ENCODE peak calls at places on chromosomes 12 and 14, in eight cellular contexts. Q is psoas muscle; H is progenitor cell of endocrine pancreas; Z is RWPE1; W is fibroblast of mammary gland; G is activated CD8-positive, alpha-beta T cell treated with anti-CD3 and anti-CD28 coated beads for 36 hours; N is neural progenitor cell; T is cardiac muscle cell. S is an unnamed sample.
A peak's percentile ranks its signal among the peaks of the same experiment; 100 is the strongest.

GRCh38 chr14:50801706-50802105 is 29.3 kb downstream of the NIN start:
- DNase-seq in W (peak; percentile 59), T (no peak), Z (no peak), G (no peak), H (no peak), Q (no peak), N (no peak), S (no peak)

GRCh38 chr14:30332374-30332773 is 226.6 kb upstream of the G2E3 start:
- DNase-seq in G (no peak), W (no peak), T (no peak), N (no peak), Q (no peak), Z (no peak), H (no peak), S (no peak)

GRCh38 chr12:67766370-67766769 is 117.8 kb downstream of the DYRK2 start:
- DNase-seq in N (no peak), T (peak; percentile 24), Z (peak; percentile 36), W (peak; percentile 93), H (no peak), G (no peak), Q (no peak), S (no peak)

GRCh38 chr12:97921957-97922722 is 459.5 kb downstream of the RMST start:
- DNase-seq in H (no peak), Q (no peak), Z (no peak), T (peak; percentile 56), G (no peak), W (peak; percentile 99), N (no peak), S (no peak)

GRCh38 chr12:112537710-112538396 is 119.1 kb downstream of the PTPN11 start:
- DNase-seq in Q (no peak), W (no peak), H (no peak), T (peak; percentile 17), N (peak; percentile 29), Z (no peak), G (no peak), S (no peak)

GRCh38 chr12:40336573-40337199 is 111.9 kb downstream of the LRRK2 start:
- DNase-seq in W (peak; percentile 27), T (peak; percentile 21), Q (no peak), H (no peak), Z (peak; percentile 37), N (no peak), G (no peak), S (peak; percentile 32)

GRCh38 chr12:120301962-120302815 is at the start of gene SIRT4:
- DNase-seq in W (peak; percentile 94), Q (peak; percentile 87), Z (peak; percentile 93), T (peak; percentile 96), H (peak; percentile 76), G (peak; percentile 98), N (peak; percentile 94), S (peak; percentile 93)

GRCh38 chr14:104879983-104880565 is 15.0 kb downstream of the CEP170B start:
- DNase-seq in T (no peak), G (no peak), Q (no peak), N (no peak), H (no peak), Z (no peak), W (no peak), S (no peak)

GRCh38 chr12:12265571-12266388 is 1.1 kb downstream of the LRP6 start:
- DNase-seq in T (peak; percentile 57), H (no peak), Q (no peak), W (peak; percentile 40), Z (peak; percentile 7), N (no peak), G (peak; percentile 8), S (peak; percentile 34)

GRCh38 chr12:3170423-3171194 is 93.4 kb downstream of the TSPAN9 start:
- DNase-seq in N (no peak), H (no peak), T (peak; percentile 84), Q (no peak), W (peak; percentile 97), Z (peak; percentile 85), G (no peak), S (no peak)

GRCh38 chr12:101925352-101925751 is 48.0 kb downstream of the DRAM1 start:
- DNase-seq in W (peak; percentile 99), G (no peak), H (no peak), Q (peak; percentile 65), N (no peak), T (peak; percentile 99), Z (peak; percentile 34), S (no peak)

GRCh38 chr12:120468846-120469449 is 600 bp downstream of the SRSF9 start:
- DNase-seq in G (peak; percentile 64), H (no peak), Q (peak; percentile 39), T (no peak), Z (peak; percentile 8), W (no peak), N (no peak), S (peak; percentile 79)

GRCh38 chr14:99391671-99392070 is 89.0 kb downstream of the SETD3 start:
- DNase-seq in Z (no peak), G (no peak), H (no peak), T (peak; percentile 10), N (no peak), Q (no peak), W (peak; percentile 10), S (no peak)

GRCh38 chr14:22653012-22653621 is 9.0 kb upstream of the OR6J1 start:
- DNase-seq in N (peak; percentile 85), H (peak; percentile 51), Z (peak; percentile 78), W (peak; percentile 80), Q (peak; percentile 29), T (peak; percentile 83), G (peak; percentile 66), S (peak; percentile 55)

GRCh38 chr12:123364532-123365140 is at the start of gene SBNO1:
- DNase-seq in N (peak; percentile 97), Q (peak; percentile 91), H (peak; percentile 70), G (peak; percentile 93), T (peak; percentile 94), W (peak; percentile 84), Z (peak; percentile 97), S (peak; percentile 92)

GRCh38 chr14:91261115-91261514 is 16.6 kb upstream of the GPR68 start:
- DNase-seq in G (peak; percentile 83), T (no peak), Q (no peak), W (no peak), H (no peak), Z (no peak), N (no peak), S (no peak)

GRCh38 chr12:117897379-117898161 is 71.2 kb downstream of the KSR2 start:
- DNase-seq in W (no peak), Z (no peak), H (no peak), G (no peak), T (no peak), Q (no peak), N (no peak), S (peak; percentile 27)

GRCh38 chr14:78170203-78170602 is at the start of gene NRXN3:
- DNase-seq in Q (no peak), N (peak; percentile 81), T (no peak), H (peak; percentile 18), Z (no peak), W (no peak), G (no peak), S (no peak)

GRCh38 chr14:41541333-41541732 is 65.3 kb upstream of the LRFN5 start:
- DNase-seq in N (no peak), T (no peak), H (no peak), Z (no peak), G (no peak), W (no peak), Q (no peak), S (no peak)

GRCh38 chr12:31387466-31387865 is 61.5 kb upstream of the SINHCAF start:
- DNase-seq in G (no peak), N (peak; percentile 31), T (no peak), W (peak; percentile 11), Z (no peak), Q (no peak), H (no peak), S (no peak)

GRCh38 chr14:50741571-50741970 is 73.5 kb upstream of the SAV1 start:
- DNase-seq in Z (peak; percentile 51), W (peak; percentile 38), H (no peak), G (peak; percentile 16), Q (no peak), N (no peak), T (no peak), S (no peak)

GRCh38 chr12:6828671-6829531 is 694 bp downstream of the P3H3 start:
- DNase-seq in H (no peak), Q (peak; percentile 45), G (peak; percentile 59), W (peak; percentile 39), Z (no peak), N (peak; percentile 72), T (peak; percentile 60), S (peak; percentile 69)

GRCh38 chr12:76768566-76768965 is 4.7 kb downstream of the ZDHHC17 start:
- DNase-seq in H (no peak), Z (no peak), T (no peak), Q (no peak), G (no peak), W (peak; percentile 23), N (no peak), S (no peak)

GRCh38 chr14:89241934-89242670 is 174.9 kb downstream of the FOXN3 start:
- DNase-seq in N (no peak), W (no peak), Q (no peak), H (no peak), T (no peak), Z (no peak), G (no peak), S (no peak)
- TF ChIP-seq CTCF in N (no peak), W (no peak), Q (no peak), H (no peak), T (no peak), Z (no peak), G (no peak), S (no peak)

GRCh38 chr12:94140556-94140955 is 7.8 kb upstream of the PLXNC1 start:
- DNase-seq in G (peak; percentile 65), N (peak; percentile 49), Z (no peak), Q (no peak), W (peak; percentile 30), T (peak; percentile 40), H (no peak), S (peak; percentile 61)
- TF ChIP-seq CTCF in G (peak; percentile 61), N (peak; percentile 56), Z (no peak), Q (no peak), W (peak; percentile 43), T (peak; percentile 32), H (peak; percentile 54), S (peak; percentile 53)

GRCh38 chr12:25557830-25558436 is 4.8 kb upstream of the LMNTD1 start:
- DNase-seq in W (peak; percentile 71), T (peak; percentile 52), G (peak; percentile 44), Q (no peak), Z (peak; percentile 13), H (no peak), N (peak; percentile 75), S (peak; percentile 12)
- TF ChIP-seq CTCF in W (peak; percentile 67), T (peak; percentile 43), G (peak; percentile 51), Q (no peak), Z (peak; percentile 24), H (peak; percentile 70), N (peak; percentile 74), S (peak; percentile 33)

GRCh38 chr14:102213984-102214658 is 74.4 kb downstream of the WDR20 start:
- DNase-seq in G (no peak), W (peak; percentile 31), T (no peak), Z (no peak), N (no peak), Q (no peak), H (no peak), S (no peak)
- TF ChIP-seq CTCF in G (no peak), W (peak; percentile 35), T (peak; percentile 24), Z (no peak), N (peak; percentile 39), Q (peak; percentile 22), H (no peak), S (no peak)

DNA sequence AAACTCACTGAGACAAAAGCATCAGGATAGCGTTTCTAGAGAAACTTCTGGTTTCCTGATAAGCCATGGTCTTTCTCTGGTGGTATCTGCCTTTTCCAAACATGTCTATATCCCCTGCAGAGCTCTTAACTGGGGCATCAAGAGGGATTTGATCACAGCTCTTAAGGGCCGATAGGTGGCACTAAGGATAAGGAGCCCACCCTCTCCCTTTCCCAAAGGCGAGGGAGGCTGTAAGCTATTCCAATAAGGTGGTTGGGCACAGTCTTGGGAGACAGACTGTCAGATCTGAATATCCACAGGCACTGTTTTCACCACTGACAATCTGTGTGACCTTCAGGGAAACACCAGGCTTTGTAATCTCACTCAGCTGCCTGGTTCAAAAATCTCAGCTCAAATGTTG is 206.0 kb downstream of the ADGRD1 start:
- DNase-seq in Z (no peak), H (no peak), T (no peak), Q (no peak), W (no peak), G (no peak), N (peak; percentile 69), S (no peak)
- TF ChIP-seq CTCF in Z (no peak), H (peak; percentile 45), T (no peak), Q (no peak), W (no peak), G (no peak), N (peak; percentile 59), S (no peak)

S was measured in GM13977.